ENCODE peak calls at places on chromosomes 16 and 17, in four cellular contexts. L is endothelial cell, U is fibroblast of pulmonary artery, M is neural crest cell. N is an unnamed sample.

GRCh38 chr17:28467456-28468025 is 5.9 kb upstream of the SLC13A2 start:
- DNase-seq in L (no peak), U (peak), M (no peak), N (no peak)

GRCh38 chr16:72099377-72099818 is 5.8 kb downstream of the DHX38 start:
- DNase-seq in L (peak), U (peak), M (peak), N (peak)

GRCh38 chr17:45413498-45413923 is 19.2 kb downstream of the ARHGAP27 start:
- DNase-seq in L (no peak), U (no peak), M (no peak), N (no peak)

GRCh38 chr16:75555213-75555706 is 792 bp downstream of the TMEM231 start:
- DNase-seq in L (peak), U (peak), M (peak), N (peak)

GRCh38 chr17:81282876-81283275 is 12.2 kb downstream of the SLC38A10 start:
- DNase-seq in L (no peak), U (no peak), M (no peak), N (no peak)

GRCh38 chr16:2467301-2468141 is 3.6 kb upstream of the NTN3 start:
- DNase-seq in L (peak), U (peak), M (peak), N (no peak)

GRCh38 chr17:9837551-9838471 is 12.1 kb downstream of the GLP2R start:
- DNase-seq in L (no peak), U (peak), M (no peak), N (no peak)

GRCh38 chr17:50169121-50169764 is 3.4 kb downstream of the SGCA start:
- DNase-seq in L (peak), U (peak), M (peak), N (peak)

GRCh38 chr16:228151-228855 is 946 bp downstream of the LUC7L start:
- DNase-seq in L (no peak), U (peak), M (no peak), N (no peak)

GRCh38 chr16:54867302-54867832 is 63.3 kb upstream of the IRX5 start:
- DNase-seq in L (no peak), U (no peak), M (no peak), N (no peak)

GRCh38 chr17:81808778-81809555 is 5.0 kb downstream of the GCGR start:
- DNase-seq in L (no peak), U (no peak), M (no peak), N (no peak)

GRCh38 chr17:50468120-50469004 is at the start of gene CHAD:
- DNase-seq in L (peak), U (no peak), M (no peak), N (no peak)

GRCh38 chr17:10447035-10447931 is 22.1 kb downstream of the MYH4 start:
- DNase-seq in L (no peak), U (no peak), M (no peak), N (no peak)

GRCh38 chr17:16568541-16569357 is at the start of gene ZNF287:
- DNase-seq in L (peak), U (peak), M (peak), N (peak)

GRCh38 chr16:51440096-51440495 is 289.0 kb upstream of the SALL1 start:
- DNase-seq in L (no peak), U (no peak), M (no peak), N (no peak)

GRCh38 chr17:14061666-14062560 is 7.4 kb upstream of the COX10 start:
- DNase-seq in L (no peak), U (peak), M (no peak), N (no peak)

GRCh38 chr17:17141860-17142552 is 64.1 kb downstream of the PLD6 start:
- DNase-seq in L (peak), U (peak), M (peak), N (no peak)

GRCh38 chr16:11705311-11705710 is 37.1 kb downstream of the SNN start:
- DNase-seq in L (no peak), U (no peak), M (no peak), N (no peak)

GRCh38 chr17:47918991-47919390 is 22.4 kb upstream of the PNPO start:
- DNase-seq in L (no peak), U (no peak), M (no peak), N (no peak)

GRCh38 chr17:46097497-46097896 is 95.7 kb downstream of the KANSL1 start:
- DNase-seq in L (no peak), U (peak), M (no peak), N (no peak)

GRCh38 chr17:12046786-12047185 is 26.1 kb downstream of the MAP2K4 start:
- DNase-seq in L (no peak), U (no peak), M (no peak), N (no peak)

GRCh38 chr16:20903116-20903888 is 2.7 kb downstream of the LYRM1 start:
- DNase-seq in L (no peak), U (no peak), M (no peak), N (no peak)

GRCh38 chr17:50872710-50873424 is 6.7 kb upstream of the TOB1 start:
- DNase-seq in L (no peak), U (peak), M (no peak), N (no peak)

GRCh38 chr17:12765544-12765943 is 23.8 kb upstream of the ARHGAP44 start:
- DNase-seq in L (no peak), U (peak), M (no peak), N (no peak)

GRCh38 chr17:73045722-73046121 is 46.8 kb downstream of the SLC39A11 start:
- DNase-seq in L (no peak), U (no peak), M (no peak), N (no peak)

GRCh38 chr17:70775667-70776066 is 606.3 kb downstream of the KCNJ2 start:
- DNase-seq in L (no peak), U (no peak), M (no peak), N (no peak)

DNA sequence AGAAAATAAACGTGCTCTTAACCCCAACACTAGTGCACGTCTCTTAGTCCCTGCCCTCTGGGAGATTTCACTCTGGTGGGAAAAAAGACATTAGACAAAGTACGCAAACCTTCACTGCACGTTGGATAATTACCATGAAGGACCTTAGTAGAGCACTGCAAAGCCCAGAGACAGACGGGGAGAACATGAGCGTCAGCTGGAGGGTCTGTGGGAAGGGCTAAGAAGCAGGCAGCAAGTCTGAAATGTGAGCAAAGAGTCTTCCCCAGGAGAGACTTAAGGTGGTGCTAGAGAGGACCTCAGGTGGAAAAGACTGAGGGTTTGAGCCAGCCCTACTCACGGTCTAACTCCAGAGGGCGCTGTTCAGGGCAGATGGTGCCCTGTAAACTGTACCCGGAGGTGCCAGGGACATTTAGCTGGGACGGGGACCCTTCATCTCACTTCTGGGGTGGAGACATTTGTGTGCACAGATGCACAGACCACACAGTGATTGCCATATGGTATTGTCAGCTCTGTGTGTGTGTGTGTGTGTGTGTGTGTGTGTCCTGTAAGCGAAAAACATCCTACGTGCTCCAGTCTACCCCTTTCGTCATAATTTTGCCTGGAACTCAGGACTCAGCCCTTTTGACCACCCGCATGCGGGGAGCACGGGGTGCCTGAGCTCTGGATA is 9.9 kb upstream of the STAC2 start:
- DNase-seq in L (peak), U (peak), M (no peak), N (no peak)
- TF ChIP-seq CTCF in L (peak), U (peak), M (peak), N (peak)

GRCh38 chr17:57957120-57957850 is 2.1 kb upstream of the CUEDC1 start:
- DNase-seq in L (no peak), U (no peak), M (no peak), N (no peak)

GRCh38 chr17:57956311-57957119 is 1.3 kb upstream of the CUEDC1 start:
- DNase-seq in L (no peak), U (no peak), M (no peak), N (no peak)

GRCh38 chr17:57953703-57954420 is 1.4 kb downstream of the CUEDC1 start:
- DNase-seq in L (no peak), U (no peak), M (no peak), N (no peak)

GRCh38 chr17:57954421-57955182 is 610 bp downstream of the CUEDC1 start:
- DNase-seq in L (peak), U (peak), M (peak), N (no peak)

GRCh38 chr17:57955183-57955952 is at the start of gene CUEDC1:
- DNase-seq in L (peak), U (peak), M (peak), N (peak)
- TF ChIP-seq CTCF in L (peak), U (no peak), M (peak), N (peak)

DNA sequence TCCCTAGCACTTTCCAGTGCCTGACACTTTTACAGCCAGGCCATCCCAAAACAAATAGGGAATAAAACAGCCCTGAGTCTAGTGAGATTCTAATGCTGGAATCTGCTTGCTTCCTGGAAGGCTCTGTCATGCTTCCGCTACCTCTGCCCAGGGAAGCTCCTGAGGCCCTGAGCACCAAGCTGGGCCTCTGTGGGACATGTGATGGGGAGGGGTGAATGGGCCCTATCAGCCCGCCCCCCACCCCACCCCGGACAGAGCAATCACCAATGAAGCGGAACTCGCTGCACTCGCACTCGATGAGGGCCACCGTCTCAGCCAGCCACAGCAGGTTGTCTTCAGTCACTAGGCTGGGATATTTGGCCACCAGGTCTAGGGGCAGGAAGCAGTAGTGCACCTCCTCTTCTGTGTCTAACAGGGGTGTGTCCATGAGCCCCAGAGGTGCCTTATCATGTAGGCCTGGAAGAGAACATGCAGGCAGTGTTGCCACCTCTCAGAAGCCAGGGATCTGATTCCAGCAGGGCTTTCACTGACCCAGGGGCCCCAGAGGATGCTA is 23.6 kb downstream of the KCTD19 start:
- DNase-seq in L (no peak), U (no peak), M (no peak), N (no peak)
- TF ChIP-seq CTCF in L (no peak), U (no peak), M (no peak), N (no peak)

DNA sequence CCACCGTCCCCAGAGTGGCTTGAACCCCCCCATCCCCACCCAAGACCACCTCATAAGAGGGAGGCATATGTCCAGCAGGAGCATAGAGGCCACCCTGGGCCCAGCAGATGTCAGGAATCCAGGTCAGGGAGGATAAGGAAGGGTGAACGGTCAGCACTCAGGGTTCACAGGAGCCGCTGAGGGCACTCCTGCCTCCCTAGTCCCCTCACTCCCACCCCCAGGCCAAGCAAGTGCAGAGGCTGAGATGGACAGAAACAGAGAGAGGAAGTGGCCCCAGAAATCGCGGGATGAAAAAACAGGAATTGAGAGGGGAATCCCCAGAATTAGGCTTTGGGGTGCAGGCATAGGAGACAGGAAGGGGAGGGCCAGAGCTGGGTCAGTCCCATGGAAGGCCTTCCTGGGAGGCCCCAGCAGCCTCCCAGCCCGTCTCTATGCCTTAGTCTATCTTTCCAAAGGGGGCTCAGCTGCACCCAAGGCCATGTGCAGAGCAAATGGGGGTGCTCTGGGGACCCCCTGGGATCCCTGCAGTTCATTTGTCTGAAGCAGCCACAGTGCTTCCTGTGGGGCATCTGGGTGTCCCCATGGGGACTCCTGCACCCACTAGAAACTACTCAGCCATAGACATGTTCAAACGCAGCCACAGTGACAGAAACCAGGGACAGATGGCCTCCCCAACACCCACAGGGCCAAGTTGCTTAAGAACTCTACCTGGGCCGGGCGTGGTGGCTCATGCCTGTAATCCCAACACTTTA is 1.7 kb downstream of the CMTM3 start:
- DNase-seq in L (no peak), U (no peak), M (no peak), N (no peak)
- TF ChIP-seq CTCF in L (no peak), U (no peak), M (no peak), N (no peak)

DNA sequence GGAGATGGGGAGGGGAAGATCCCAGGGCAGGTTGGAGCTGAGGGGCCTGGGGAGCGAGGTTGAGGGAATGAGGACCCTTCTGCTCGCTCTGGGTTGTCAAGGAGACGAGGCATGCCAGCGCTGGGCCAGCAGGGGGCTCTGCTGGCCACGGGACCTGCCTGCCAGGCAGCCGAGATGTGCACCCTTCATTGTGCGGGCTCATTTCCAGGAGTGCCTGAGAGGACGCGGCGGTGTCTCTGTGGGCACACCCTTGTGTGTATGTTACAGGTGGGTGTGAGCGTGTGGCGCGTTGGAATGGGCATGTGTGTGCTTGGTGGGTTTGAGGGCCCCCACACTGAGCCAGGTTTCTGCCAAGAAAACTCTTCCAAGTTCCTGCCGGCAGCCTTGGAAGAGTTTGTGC is 15.9 kb downstream of the ARHGAP23 start:
- DNase-seq in L (peak), U (peak), M (peak), N (peak)
- TF ChIP-seq CTCF in L (peak), U (peak), M (peak), N (peak)

GRCh38 chr17:68544521-68544920 is 32.3 kb downstream of the PRKAR1A start:
- DNase-seq in L (no peak), U (no peak), M (no peak), N (no peak)
- TF ChIP-seq CTCF in L (no peak), U (no peak), M (no peak), N (no peak)

GRCh38 chr16:85479972-85480726 is 133.0 kb upstream of the GSE1 start:
- DNase-seq in L (no peak), U (no peak), M (peak), N (no peak)
- TF ChIP-seq CTCF in L (no peak), U (no peak), M (peak), N (peak)

N was measured in progenitor cell of endocrine pancreas.